ENCODE peak calls at places on chromosome 12, in four cellular contexts. W is spleen, P is right cardiac atrium, Z is suprapubic skin. H is an unnamed sample.

GRCh38 chr12:104410326-104410725 is 46.4 kb upstream of the CHST11 start:
- DNase-seq in W (no peak), P (no peak), Z (no peak), H (no peak)

GRCh38 chr12:25583545-25583944 is 30.5 kb upstream of the LMNTD1 start:
- DNase-seq in W (no peak), P (peak; percentile 52), Z (no peak), H (no peak)

GRCh38 chr12:132251741-132252490 is 77.5 kb downstream of the GALNT9 start:
- DNase-seq in W (no peak), P (peak; percentile 14), Z (no peak), H (peak; percentile 51)

GRCh38 chr12:114954626-114955025 is 270.7 kb upstream of the TBX3 start:
- DNase-seq in W (no peak), P (no peak), Z (no peak), H (no peak)

GRCh38 chr12:64608901-64609542 is 1.3 kb upstream of the RASSF3 start:
- DNase-seq in W (no peak), P (no peak), Z (no peak), H (no peak)

GRCh38 chr12:42326466-42327226 is 679 bp downstream of the PPHLN1 start:
- DNase-seq in W (peak; percentile 78), P (no peak), Z (no peak), H (no peak)

GRCh38 chr12:78540621-78541336 is 323.8 kb upstream of the SYT1 start:
- DNase-seq in W (no peak), P (no peak), Z (no peak), H (no peak)

GRCh38 chr12:26869908-26870459 is 37.0 kb upstream of the ITPR2 start:
- DNase-seq in W (no peak), P (no peak), Z (no peak), H (no peak)

GRCh38 chr12:103326190-103326589 is 169.6 kb downstream of the C12orf42 start:
- DNase-seq in W (no peak), P (no peak), Z (no peak), H (no peak)

DNA sequence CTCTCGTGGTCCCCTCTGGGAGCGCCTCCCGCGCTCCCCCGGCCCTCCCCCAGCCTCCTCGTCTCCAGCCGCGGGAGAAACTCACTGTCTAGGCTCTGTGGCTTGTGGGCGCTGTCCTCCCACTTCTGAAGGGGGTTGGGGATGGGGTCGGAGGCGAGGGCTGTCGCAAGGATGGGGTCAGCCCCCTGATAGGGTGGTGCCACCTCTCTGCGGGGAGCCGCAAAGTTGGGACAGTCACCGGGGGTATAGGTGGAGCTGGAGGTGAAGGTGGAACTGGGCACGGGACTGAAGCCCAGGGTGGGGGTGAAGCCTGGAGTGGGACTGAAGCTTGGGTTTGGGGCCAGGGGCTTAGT is 12.2 kb downstream of the TNFRSF1A start:
- DNase-seq in W (peak; percentile 79), P (peak; percentile 61), Z (no peak), H (peak; percentile 69)
- H3K4me1 ChIP-seq in W (peaks cover 100% of the 10 kb centered on the region), P (peaks cover 14% of the 10 kb centered on the region), Z (peaks cover 63% of the 10 kb centered on the region), H (peaks cover 45% of the 10 kb centered on the region)

GRCh38 chr12:70245458-70245857 is 2.2 kb downstream of the CNOT2 start:
- DNase-seq in W (no peak), P (no peak), Z (no peak), H (no peak)
- H3K4me3 ChIP-seq in W (no peak overlapping the region), P (no peak overlapping the region), Z (no peak overlapping the region), H (no peak overlapping the region)

GRCh38 chr12:14252697-14253096 is 112.8 kb upstream of the ATF7IP start:
- DNase-seq in W (no peak), P (no peak), Z (no peak), H (no peak)
- H3K4me1 ChIP-seq in W (peaks cover 30% of the 10 kb centered on the region), P (peaks cover 2% of the 10 kb centered on the region), Z (peaks cover 15% of the 10 kb centered on the region), H (peaks cover 9% of the 10 kb centered on the region)

DNA sequence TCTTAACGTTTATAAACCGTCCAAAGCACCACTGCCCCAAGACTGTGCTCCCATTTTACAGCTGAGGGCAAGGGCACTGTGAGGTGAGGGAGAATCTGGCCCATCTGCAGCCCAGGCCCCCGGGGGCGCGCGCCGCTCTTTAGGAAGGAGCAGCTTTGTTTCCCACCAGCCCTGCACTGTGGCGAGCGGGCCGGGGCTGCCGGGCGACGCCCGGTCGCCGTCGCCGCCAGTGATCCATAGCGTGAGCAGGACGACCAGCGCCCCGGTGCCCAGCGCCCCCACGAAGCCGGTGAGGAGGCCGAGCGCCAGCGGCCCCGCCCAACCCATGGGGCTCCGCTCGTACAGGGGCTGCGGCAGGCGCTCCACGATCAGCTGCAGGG is 34.6 kb downstream of the FIGNL2 start:
- DNase-seq in W (no peak), P (no peak), Z (no peak), H (peak; percentile 80)
- H3K4me3 ChIP-seq in W (peak overlapping the region; percentile 45), P (peak overlapping the region; percentile 62), Z (peak overlapping the region; percentile 64), H (no peak overlapping the region)

DNA sequence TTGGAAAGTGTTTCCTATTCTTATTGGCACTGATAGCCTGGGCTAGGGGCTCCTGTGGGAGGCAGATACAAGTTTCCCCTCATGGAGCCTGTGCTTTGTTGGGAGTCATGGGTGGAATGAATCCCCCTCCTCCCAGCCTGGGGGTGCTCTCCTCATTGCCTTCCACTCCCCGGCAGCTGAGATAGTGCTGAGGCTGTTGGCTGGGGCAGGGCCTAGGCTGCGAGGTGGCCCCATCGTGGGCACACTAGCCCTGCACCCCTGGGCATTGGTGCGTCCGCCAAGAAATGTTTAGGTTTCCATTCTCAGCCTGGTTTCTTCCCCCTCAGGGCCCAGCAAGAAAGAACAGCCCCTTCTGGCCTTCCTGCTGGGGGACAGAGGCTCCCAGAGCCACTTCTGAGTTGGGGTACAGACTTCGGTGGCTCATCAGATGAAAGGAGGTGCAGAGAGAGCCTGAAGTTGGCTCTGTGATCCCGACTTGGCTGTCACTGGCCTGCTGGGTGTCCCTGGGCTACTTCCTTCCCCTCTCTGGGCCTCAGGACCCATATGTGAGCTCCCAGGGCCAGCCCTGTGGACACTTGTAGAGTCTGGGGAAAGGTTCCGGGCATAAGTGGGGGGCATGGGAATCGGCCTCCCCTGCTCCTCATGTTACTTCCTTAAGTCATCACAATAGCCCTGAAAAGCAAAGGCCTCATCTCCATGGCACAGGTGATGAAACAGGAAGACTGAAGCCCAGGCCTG is 2.7 kb upstream of the ARL6IP4 start:
- DNase-seq in W (no peak), P (peak; percentile 41), Z (no peak), H (no peak)
- H3K4me1 ChIP-seq in W (peaks cover 73% of the 10 kb centered on the region), P (peaks cover 4% of the 10 kb centered on the region), Z (peaks cover 73% of the 10 kb centered on the region), H (peaks cover 42% of the 10 kb centered on the region)

GRCh38 chr12:14780851-14781250 is 22.4 kb downstream of the WBP11 start:
- DNase-seq in W (no peak), P (no peak), Z (no peak), H (no peak)
- H3K4me3 ChIP-seq in W (no peak overlapping the region), P (no peak overlapping the region), Z (no peak overlapping the region), H (no peak overlapping the region)

GRCh38 chr12:1044697-1045096 is 53.7 kb downstream of the ERC1 start:
- DNase-seq in W (no peak), P (no peak), Z (no peak), H (no peak)
- H3K4me1 ChIP-seq in W (peaks cover 17% of the 10 kb centered on the region), P (peaks cover 2% of the 10 kb centered on the region), Z (peaks cover 11% of the 10 kb centered on the region), H (no peaks in the 10 kb centered on the region)

DNA sequence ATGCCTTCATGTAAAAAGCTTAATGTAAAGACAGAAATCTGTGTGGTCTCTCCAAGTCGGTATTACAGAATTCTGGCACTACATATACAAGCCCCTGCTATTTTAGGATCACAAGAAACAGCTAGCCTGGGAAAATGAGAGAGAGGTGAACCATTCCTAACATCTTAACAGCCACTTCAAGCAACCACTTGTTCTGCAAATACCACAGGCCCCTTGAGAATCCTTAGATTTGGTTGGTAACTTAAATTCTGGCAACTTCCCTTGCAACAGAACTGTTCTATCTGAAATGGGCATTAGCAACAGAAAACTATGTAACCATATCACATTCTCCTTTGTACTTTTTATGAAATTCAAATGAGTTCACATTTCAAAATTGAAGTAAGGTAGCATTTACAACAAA is 68.5 kb downstream of the SPPL3 start:
- DNase-seq in W (no peak), P (no peak), Z (no peak), H (no peak)
- H3K4me3 ChIP-seq in W (no peak overlapping the region), P (no peak overlapping the region), Z (no peak overlapping the region), H (no peak overlapping the region)

GRCh38 chr12:46534442-46534841 is 161.9 kb upstream of the SLC38A2 start:
- DNase-seq in W (no peak), P (no peak), Z (no peak), H (no peak)
- H3K4me1 ChIP-seq in W (peaks cover 4% of the 10 kb centered on the region), P (peaks cover 8% of the 10 kb centered on the region), Z (peaks cover 15% of the 10 kb centered on the region), H (no peaks in the 10 kb centered on the region)

GRCh38 chr12:96462571-96463280 is 26.7 kb upstream of the CFAP54 start:
- DNase-seq in W (no peak), P (no peak), Z (no peak), H (no peak)
- H3K4me3 ChIP-seq in W (no peak overlapping the region), P (no peak overlapping the region), Z (no peak overlapping the region), H (no peak overlapping the region)